ENCODE peak calls at places on chromosomes 6 and 20, in seven cellular contexts. V is IMR-90, S is mesendoderm, R is neuronal stem cell, K is H1, B is mesenchymal stem cell, H is trophoblast cell. T is an unnamed sample.

GRCh38 chr6:120198033-120198432 is 848.5 kb upstream of the MAN1A1 start:
- DNase-seq in B (peak), V (no peak), H (no peak), S (peak), R (no peak), K (no peak), T (no peak)

GRCh38 chr20:4509825-4510522 is 211.7 kb upstream of the PRND start:
- DNase-seq in H (no peak), R (no peak), B (no peak), K (no peak), S (no peak), V (peak), T (no peak)

GRCh38 chr6:126821706-126822105 is 296.8 kb upstream of the RSPO3 start:
- DNase-seq in R (no peak), S (no peak), K (no peak), H (no peak), V (no peak), B (no peak), T (no peak)

GRCh38 chr6:108755257-108756240 is 92.7 kb upstream of the ARMC2 start:
- DNase-seq in R (no peak), H (peak), K (no peak), S (no peak), B (no peak), V (peak), T (no peak)

GRCh38 chr6:140744648-140745320 is 1370.3 kb upstream of the CITED2 start:
- DNase-seq in V (peak), B (peak), K (no peak), R (no peak), H (no peak), S (no peak), T (no peak)

GRCh38 chr6:158376650-158377081 is 64.4 kb downstream of the TULP4 start:
- DNase-seq in H (peak), V (peak), R (no peak), B (no peak), S (no peak), K (no peak), T (no peak)

GRCh38 chr6:110322151-110323003 is 35.8 kb downstream of the METTL24 start:
- DNase-seq in R (no peak), K (no peak), S (peak), B (no peak), V (no peak), H (no peak), T (no peak)

GRCh38 chr6:5671162-5671561 is 335.6 kb downstream of the NRN1 start:
- DNase-seq in V (peak), S (peak), K (no peak), H (no peak), R (no peak), B (peak), T (no peak)

GRCh38 chr6:122838060-122838780 is 49.2 kb downstream of the SMPDL3A start:
- DNase-seq in R (no peak), H (no peak), K (no peak), B (peak), V (peak), S (no peak), T (no peak)

GRCh38 chr6:43493833-43494232 is 16.3 kb downstream of the LRRC73 start:
- DNase-seq in S (no peak), K (no peak), B (no peak), V (no peak), R (no peak), H (no peak), T (no peak)

GRCh38 chr6:166203003-166203640 is 35.5 kb upstream of the TBXT start:
- DNase-seq in K (no peak), S (no peak), V (peak), R (no peak), B (no peak), H (no peak), T (no peak)

GRCh38 chr6:139515511-139515910 is 141.1 kb upstream of the CITED2 start:
- DNase-seq in R (no peak), K (no peak), B (peak), H (no peak), V (peak), S (peak), T (no peak)

GRCh38 chr6:121443953-121444590 is 8.6 kb downstream of the GJA1 start:
- DNase-seq in K (no peak), B (no peak), H (no peak), R (no peak), V (no peak), S (no peak), T (no peak)

GRCh38 chr6:149855040-149855654 is 9.0 kb downstream of the LRP11 start:
- DNase-seq in V (peak), H (peak), K (no peak), B (peak), S (no peak), R (no peak), T (no peak)

GRCh38 chr6:35048631-35049083 is 92.5 kb downstream of the TCP11 start:
- DNase-seq in R (no peak), H (no peak), V (peak), B (peak), K (no peak), S (peak), T (peak)

GRCh38 chr6:168884646-168885086 is 369.0 kb downstream of the THBS2 start:
- DNase-seq in S (peak), R (peak), B (peak), V (peak), H (peak), K (peak), T (peak)

GRCh38 chr6:1535295-1535694 is 74.4 kb upstream of the FOXC1 start:
- DNase-seq in V (no peak), B (no peak), K (no peak), S (peak), R (no peak), H (no peak), T (no peak)

GRCh38 chr6:116783852-116784251 is 18.3 kb upstream of the FAM162B start:
- DNase-seq in V (peak), B (peak), K (no peak), H (no peak), S (no peak), R (no peak), T (no peak)

GRCh38 chr6:107361568-107362270 is 97.6 kb downstream of the PDSS2 start:
- DNase-seq in S (peak), R (no peak), K (no peak), V (peak), H (no peak), B (peak), T (no peak)

GRCh38 chr6:143774347-143774746 is 68.8 kb upstream of the LTV1 start:
- DNase-seq in K (no peak), S (no peak), H (no peak), R (no peak), V (no peak), B (no peak), T (no peak)

GRCh38 chr6:44148306-44148705 is 10.3 kb upstream of the CAPN11 start:
- DNase-seq in H (no peak), S (no peak), B (no peak), K (no peak), R (no peak), V (no peak), T (no peak)

GRCh38 chr6:130775421-130776012 is 51.7 kb upstream of the SMLR1 start:
- DNase-seq in V (peak), H (no peak), K (no peak), B (no peak), R (no peak), S (no peak), T (no peak)

GRCh38 chr6:139655783-139656705 is 281.6 kb upstream of the CITED2 start:
- DNase-seq in V (no peak), R (no peak), K (no peak), B (no peak), S (no peak), H (no peak), T (no peak)

GRCh38 chr6:167795874-167796667 is 30.6 kb upstream of the AFDN start:
- DNase-seq in V (no peak), S (no peak), H (peak), B (no peak), R (no peak), K (peak), T (peak)

GRCh38 chr6:55047433-55048044 is 126.8 kb upstream of the HCRTR2 start:
- DNase-seq in H (no peak), V (peak), K (no peak), S (no peak), R (no peak), B (no peak), T (no peak)

DNA sequence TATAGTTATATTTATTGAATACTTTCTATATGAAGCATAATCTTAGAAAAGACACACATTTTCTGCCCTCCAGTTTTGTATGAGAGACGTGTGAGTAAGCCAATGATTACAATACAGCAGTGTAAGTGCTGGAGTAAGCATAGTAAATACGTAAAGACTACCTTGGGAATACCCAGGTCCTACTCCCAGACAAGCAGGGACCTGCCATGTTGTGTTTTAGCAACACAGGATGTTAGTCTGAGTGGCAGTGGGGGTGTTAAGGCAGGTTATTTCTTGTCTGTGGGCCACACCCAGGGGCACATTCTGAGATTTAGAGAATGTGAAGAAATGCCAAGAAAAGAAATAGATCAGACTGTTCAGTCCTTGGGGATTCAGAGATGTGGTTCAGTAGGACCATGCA is 34.3 kb upstream of the RNF144B start:
- DNase-seq in B (no peak), K (no peak), V (no peak), S (no peak), H (no peak), R (no peak), T (no peak)
- H3K23ac ChIP-seq in B (no peak), K (no peak), V (no peak), S (no peak), H (no peak), R (no peak), T (no peak)

DNA sequence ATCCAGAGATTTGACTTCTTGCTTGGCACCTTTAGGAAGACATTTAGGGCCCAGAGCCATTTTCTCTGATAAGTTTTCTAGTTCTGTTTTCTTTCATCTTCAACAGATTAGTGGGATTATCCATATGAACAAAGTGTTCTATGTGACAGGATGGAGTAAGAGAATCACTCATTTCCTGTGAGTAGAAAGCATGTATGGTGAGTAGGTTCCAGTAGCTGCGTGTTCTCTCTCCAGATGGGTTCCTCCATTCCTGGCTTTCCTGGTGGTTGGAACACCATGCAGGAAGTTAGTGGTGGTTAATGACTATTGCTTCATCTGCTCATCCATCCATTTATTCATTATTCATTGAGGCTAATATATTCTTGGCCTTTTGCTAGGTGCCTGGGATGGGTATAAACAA is 54.0 kb downstream of the EFCAB8 start:
- DNase-seq in H (no peak), R (no peak), K (no peak), B (no peak), S (no peak), V (no peak), T (no peak)
- H3K23ac ChIP-seq in H (no peak), R (no peak), K (no peak), B (no peak), S (no peak), V (no peak), T (no peak)

GRCh38 chr6:165117121-165117520 is 192.3 kb downstream of the C6orf118 start:
- DNase-seq in H (peak), B (no peak), V (no peak), S (peak), K (no peak), R (no peak), T (no peak)
- H3K23ac ChIP-seq in H (no peak), B (no peak), V (no peak), S (no peak), K (no peak), R (no peak), T (no peak)

DNA sequence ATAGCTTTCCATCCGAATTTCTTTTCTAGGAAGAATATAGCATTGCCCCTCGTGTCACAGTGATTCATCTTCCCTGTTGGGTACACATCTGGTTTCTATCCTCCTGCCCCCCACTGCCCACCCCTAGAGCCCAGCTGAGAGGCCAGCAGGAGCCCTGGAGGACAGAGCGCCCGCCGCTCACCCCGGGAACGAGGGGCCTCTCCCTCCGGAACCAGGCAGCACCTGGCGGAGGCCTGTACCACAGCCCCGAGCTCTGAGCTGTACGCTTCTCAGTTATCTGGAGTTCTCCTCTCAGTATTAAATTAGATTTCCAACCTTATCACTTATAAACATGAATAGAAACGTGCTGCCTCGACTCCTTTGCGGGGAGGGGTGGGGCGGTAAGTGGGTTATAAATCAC is 6.0 kb downstream of the ANKRD60 start:
- DNase-seq in B (no peak), R (no peak), S (no peak), V (no peak), H (no peak), K (no peak), T (no peak)
- H3K23ac ChIP-seq in B (no peak), R (no peak), S (no peak), V (no peak), H (no peak), K (no peak), T (no peak)

GRCh38 chr6:38178584-38178886 is 359.0 kb downstream of the ZFAND3 start:
- DNase-seq in B (no peak), V (no peak), K (no peak), R (no peak), S (no peak), H (no peak), T (peak)

GRCh38 chr6:38175786-38176185 is 356.3 kb downstream of the ZFAND3 start:
- DNase-seq in V (no peak), K (no peak), S (no peak), R (no peak), B (no peak), H (no peak), T (no peak)

GRCh38 chr6:38174806-38175495 is 355.4 kb downstream of the ZFAND3 start:
- DNase-seq in H (no peak), R (no peak), S (no peak), V (no peak), B (no peak), K (no peak), T (no peak)

GRCh38 chr6:38177885-38178583 is 358.5 kb downstream of the ZFAND3 start:
- DNase-seq in B (no peak), S (no peak), V (no peak), K (no peak), R (no peak), H (no peak), T (no peak)

DNA sequence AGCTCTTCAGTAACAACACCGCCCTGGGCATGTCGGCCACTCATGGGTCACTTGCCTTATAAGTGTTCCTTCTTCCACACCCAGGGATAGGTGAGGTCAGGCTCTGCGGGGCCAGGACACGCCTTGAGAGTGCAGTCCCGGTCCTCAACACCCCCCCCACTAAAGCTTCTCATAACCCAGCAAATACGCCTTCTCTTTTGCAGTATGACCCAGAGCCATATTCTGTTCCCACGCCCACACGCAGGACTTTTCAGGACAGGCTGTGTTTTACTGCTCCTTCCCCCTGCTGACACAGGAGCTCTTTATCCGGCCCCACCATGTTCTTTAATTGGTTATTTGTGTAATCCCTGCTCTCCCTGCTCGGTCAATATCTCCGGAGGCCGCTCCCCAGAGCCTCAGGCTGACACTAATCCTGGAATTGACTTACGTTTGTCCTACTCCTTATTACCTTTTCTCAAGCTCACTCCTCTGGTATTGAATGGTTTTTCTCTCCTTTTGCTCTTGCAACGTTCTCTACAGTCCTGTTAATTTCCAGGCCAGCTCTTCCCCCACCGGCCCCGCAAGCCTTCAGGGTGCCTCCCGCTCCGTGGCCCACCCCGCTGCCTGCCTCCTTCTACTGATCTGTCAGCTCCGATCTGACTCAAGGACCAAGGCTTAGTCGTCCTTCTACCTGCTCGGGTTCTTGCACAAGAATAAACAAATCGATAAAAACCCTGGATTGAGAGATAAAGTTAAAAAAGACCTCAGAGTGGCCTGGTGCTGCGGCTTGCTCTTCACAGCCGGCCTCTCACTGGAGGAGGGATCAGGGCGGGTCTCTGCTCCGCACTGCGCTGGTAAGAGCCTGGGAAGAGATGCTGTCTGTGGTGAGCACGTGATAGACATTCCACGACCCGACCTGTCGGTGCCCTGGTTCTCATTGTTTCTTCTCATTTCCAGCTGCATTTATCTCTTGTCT is 357.5 kb downstream of the ZFAND3 start:
- DNase-seq in S (peak), R (no peak), K (no peak), V (peak), B (no peak), H (no peak), T (no peak)
- H3K23ac ChIP-seq in S (no peak), R (no peak), K (no peak), V (no peak), B (no peak), H (no peak), T (no peak)

DNA sequence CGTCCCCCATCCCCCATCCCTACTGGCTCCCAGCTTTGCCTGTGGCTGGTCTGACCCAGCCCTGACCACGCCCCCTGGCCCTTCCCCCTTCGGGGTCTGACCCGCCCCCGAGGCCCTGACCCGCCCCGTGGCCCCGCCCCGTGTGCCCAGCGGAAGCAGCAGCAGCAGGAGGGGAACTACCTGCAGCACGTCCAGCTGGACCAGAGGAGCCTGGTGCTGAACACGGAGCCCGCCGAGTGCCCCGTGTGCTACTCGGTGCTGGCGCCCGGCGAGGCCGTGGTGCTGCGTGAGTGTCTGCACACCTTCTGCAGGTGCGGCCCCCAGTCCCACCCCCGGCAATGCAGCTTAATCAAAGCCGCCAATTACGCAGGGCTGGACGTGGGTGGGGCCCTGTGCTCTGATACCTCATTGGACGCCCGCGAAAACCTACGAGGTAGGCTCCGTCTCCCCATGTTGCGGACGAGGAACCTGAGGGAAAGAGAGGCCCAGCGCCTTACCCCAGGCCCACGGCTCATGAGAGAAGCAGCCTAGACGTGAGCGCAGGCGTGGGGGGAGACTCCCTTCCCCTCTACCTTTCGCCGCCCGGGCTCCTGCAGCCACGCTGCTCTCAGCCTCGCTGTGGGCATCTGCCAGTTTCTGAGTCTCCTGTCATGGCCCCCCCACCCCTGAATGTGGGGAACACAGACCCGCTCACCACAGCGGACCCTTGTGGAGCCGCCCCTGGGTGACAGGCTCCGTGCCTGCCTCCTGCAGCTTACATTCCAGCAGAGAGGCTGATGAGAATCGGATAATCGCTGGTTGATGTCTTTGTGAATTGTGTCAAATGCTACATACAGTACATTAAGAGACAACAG is 12.8 kb downstream of the RBCK1 start:
- DNase-seq in K (peak), V (no peak), R (no peak), S (no peak), H (no peak), B (no peak), T (peak)
- H3K23ac ChIP-seq in K (no peak), V (no peak), R (no peak), S (no peak), H (no peak), B (no peak), T (no peak)

T was measured in H9.